ENCODE peak calls at places on chromosomes 12 and 14, in ten cellular contexts. Z is cardiac muscle cell; H is AG04450; Y is fibroblast of the aortic adventitia; R is lower lobe of right lung; A is fibroblast of pulmonary artery; B is CD4-positive, CD25-positive, alpha-beta regulatory T cell; I is body of pancreas; V is fibroblast of lung; E is lower leg skin. C is an unnamed sample.
A peak's percentile ranks its signal among the peaks of the same experiment; 100 is the strongest.

GRCh38 chr12:109166371-109166770 is 50.0 kb downstream of the ACACB start:
- DNase-seq in R (no peak), Y (no peak), H (no peak), A (no peak), B (no peak), E (no peak), V (no peak), Z (no peak), I (no peak), C (no peak)

GRCh38 chr12:25769076-25769945 is 189.2 kb upstream of the RASSF8 start:
- DNase-seq in I (no peak), R (no peak), V (peak; percentile 94), E (no peak), B (no peak), A (peak; percentile 87), Y (peak; percentile 92), H (peak; percentile 49), Z (no peak), C (peak; percentile 57)

GRCh38 chr14:55814873-55815272 is 234.9 kb downstream of the KTN1 start:
- DNase-seq in Y (no peak), I (no peak), V (peak; percentile 35), E (no peak), A (peak; percentile 35), R (no peak), H (no peak), B (no peak), Z (no peak), C (no peak)

GRCh38 chr12:78636253-78636855 is 228.2 kb upstream of the SYT1 start:
- DNase-seq in Z (no peak), B (no peak), R (no peak), H (no peak), V (no peak), E (no peak), I (no peak), Y (peak; percentile 17), A (peak; percentile 58), C (no peak)

GRCh38 chr14:64800000-64800399 is 79.7 kb downstream of the SPTB start:
- DNase-seq in I (peak; percentile 62), H (no peak), R (peak; percentile 58), E (no peak), Z (peak; percentile 41), V (peak; percentile 36), B (no peak), A (peak; percentile 51), Y (peak; percentile 53), C (no peak)

GRCh38 chr12:119593578-119594398 is at the start of gene TMEM233:
- DNase-seq in I (no peak), Y (peak; percentile 36), A (no peak), H (no peak), B (no peak), E (no peak), V (peak; percentile 22), Z (peak; percentile 5), R (peak; percentile 46), C (no peak)

GRCh38 chr14:99875421-99875820 is 82.2 kb downstream of the EML1 start:
- DNase-seq in V (no peak), A (no peak), R (no peak), E (no peak), H (no peak), B (no peak), I (no peak), Y (peak; percentile 9), Z (no peak), C (no peak)

GRCh38 chr14:88790501-88791251 is 2.1 kb downstream of the EML5 start:
- DNase-seq in Z (no peak), I (no peak), R (no peak), V (no peak), E (no peak), A (no peak), H (no peak), B (no peak), Y (no peak), C (no peak)

GRCh38 chr12:58242803-58243628 is 301.6 kb downstream of the ATP23 start:
- DNase-seq in R (no peak), Y (peak; percentile 6), I (no peak), H (peak; percentile 21), E (no peak), A (no peak), Z (no peak), V (peak; percentile 45), B (no peak), C (no peak)

GRCh38 chr14:97253756-97254155 is 456.6 kb downstream of the VRK1 start:
- DNase-seq in A (no peak), V (no peak), I (no peak), Z (no peak), H (no peak), E (no peak), Y (no peak), B (no peak), R (no peak), C (no peak)

GRCh38 chr12:121364657-121365265 is 12.6 kb upstream of the ANAPC5 start:
- DNase-seq in I (no peak), A (peak; percentile 9), V (peak; percentile 46), Y (peak; percentile 35), E (no peak), Z (no peak), H (no peak), R (no peak), B (no peak), C (no peak)

GRCh38 chr12:57604454-57605307 is at the start of gene DTX3:
- DNase-seq in B (no peak), H (no peak), Z (peak; percentile 37), V (peak; percentile 38), R (no peak), E (peak; percentile 92), I (peak; percentile 70), A (no peak), Y (peak; percentile 18), C (no peak)

GRCh38 chr12:78239566-78239965 is 408.9 kb downstream of the NAV3 start:
- DNase-seq in Z (no peak), E (no peak), Y (no peak), R (no peak), H (no peak), I (no peak), V (no peak), A (no peak), B (no peak), C (no peak)

GRCh38 chr14:37588667-37588955 is 6.4 kb downstream of the FOXA1 start:
- DNase-seq in R (no peak), A (no peak), V (no peak), Y (no peak), B (no peak), I (no peak), Z (no peak), H (no peak), E (no peak), C (no peak)
- H3K4me3 ChIP-seq in R (peak overlapping the region; percentile 60), A (no peak overlapping the region), V (no peak overlapping the region), Y (no peak overlapping the region), B (no peak overlapping the region), I (no peak overlapping the region), Z (no peak overlapping the region), H (no peak overlapping the region), E (no peak overlapping the region), C (no peak overlapping the region)

GRCh38 chr12:92133166-92133565 is 12.5 kb downstream of the BTG1 start:
- DNase-seq in Y (peak; percentile 83), V (peak; percentile 50), R (no peak), E (no peak), A (peak; percentile 42), Z (peak; percentile 66), I (no peak), H (no peak), B (no peak), C (no peak)
- H3K4me3 ChIP-seq in Y (no peak overlapping the region), V (no peak overlapping the region), R (peak overlapping the region; percentile 10), E (no peak overlapping the region), A (no peak overlapping the region), Z (no peak overlapping the region), I (no peak overlapping the region), H (no peak overlapping the region), B (peak overlapping the region; percentile 99), C (no peak overlapping the region)

GRCh38 chr14:91414475-91415342 is 2.9 kb downstream of the CCDC88C start:
- DNase-seq in B (no peak), V (no peak), Z (no peak), R (no peak), H (no peak), I (no peak), A (no peak), Y (no peak), E (no peak), C (no peak)

GRCh38 chr14:91417134-91417982 is at the start of gene CCDC88C:
- DNase-seq in R (peak; percentile 85), V (peak; percentile 20), I (peak; percentile 87), E (peak; percentile 93), A (no peak), H (no peak), B (peak; percentile 82), Y (no peak), Z (peak; percentile 61), C (no peak)

GRCh38 chr14:91417983-91418386 is 365 bp upstream of the CCDC88C start:
- DNase-seq in B (peak; percentile 82), I (peak; percentile 68), R (peak; percentile 69), V (no peak), Z (no peak), A (no peak), Y (no peak), H (no peak), E (peak; percentile 86), C (no peak)

GRCh38 chr14:91416744-91417133 is 881 bp downstream of the CCDC88C start:
- DNase-seq in I (peak; percentile 49), H (no peak), Y (no peak), R (peak; percentile 63), A (no peak), Z (no peak), B (no peak), V (no peak), E (no peak), C (no peak)

GRCh38 chr14:91415794-91416743 is 1.6 kb downstream of the CCDC88C start:
- DNase-seq in B (peak; percentile 88), I (peak; percentile 26), A (no peak), E (no peak), V (peak; percentile 14), H (no peak), Y (no peak), Z (no peak), R (no peak), C (no peak)
- H3K4me3 ChIP-seq in B (peak overlapping the region; percentile 98), I (no peak overlapping the region), A (no peak overlapping the region), E (peak overlapping the region; percentile 54), V (no peak overlapping the region), H (no peak overlapping the region), Y (no peak overlapping the region), Z (peak overlapping the region; percentile 40), R (peak overlapping the region; percentile 79), C (no peak overlapping the region)

GRCh38 chr12:65082411-65082810 is 38.7 kb downstream of the WIF1 start:
- DNase-seq in R (no peak), I (no peak), Y (no peak), E (no peak), B (no peak), H (no peak), V (no peak), Z (no peak), A (no peak), C (no peak)
- H3K4me3 ChIP-seq in R (no peak overlapping the region), I (no peak overlapping the region), Y (no peak overlapping the region), E (no peak overlapping the region), B (no peak overlapping the region), H (no peak overlapping the region), V (no peak overlapping the region), Z (no peak overlapping the region), A (no peak overlapping the region), C (no peak overlapping the region)

GRCh38 chr12:92927436-92928116 is 1.5 kb downstream of the EEA1 start:
- DNase-seq in E (no peak), B (peak; percentile 40), Z (no peak), A (peak; percentile 89), Y (peak; percentile 84), H (no peak), I (no peak), R (no peak), V (peak; percentile 82), C (no peak)
- H3K4me3 ChIP-seq in E (no peak overlapping the region), B (peak overlapping the region; percentile 83), Z (peak overlapping the region; percentile 83), A (peak overlapping the region; percentile 78), Y (peak overlapping the region; percentile 81), H (peak overlapping the region; percentile 82), I (no peak overlapping the region), R (peak overlapping the region; percentile 68), V (peak overlapping the region; percentile 76), C (peak overlapping the region; percentile 68)

GRCh38 chr12:102964872-102965271 is 7.4 kb downstream of the ASCL1 start:
- DNase-seq in A (no peak), H (no peak), B (peak; percentile 28), V (no peak), I (peak; percentile 55), R (peak; percentile 49), E (no peak), Z (peak; percentile 9), Y (no peak), C (no peak)
- H3K4me3 ChIP-seq in A (no peak overlapping the region), H (no peak overlapping the region), B (peak overlapping the region; percentile 32), V (no peak overlapping the region), I (no peak overlapping the region), R (no peak overlapping the region), E (no peak overlapping the region), Z (peak overlapping the region; percentile 4), Y (no peak overlapping the region), C (no peak overlapping the region)